ENCODE peak calls at places on chromosomes 1 and 21, in five cellular contexts. O, D, N, A and J are unnamed samples.

GRCh38 chr1:43853161-43853921 is 80.3 kb upstream of the ARTN start:
- DNase-seq in A (peak; percentile 87), O (peak; percentile 37), D (no peak), N (no peak), J (no peak)

GRCh38 chr1:94061513-94062443 is 59.2 kb downstream of the ABCA4 start:
- DNase-seq in O (peak; percentile 55), A (no peak), N (peak; percentile 97), D (no peak), J (peak; percentile 78)

GRCh38 chr1:6614019-6614952 is 755 bp downstream of the PHF13 start:
- DNase-seq in A (no peak), O (peak; percentile 91), N (no peak), D (no peak), J (peak; percentile 58)

GRCh38 chr1:8398677-8399076 is 80.8 kb downstream of the SLC45A1 start:
- DNase-seq in A (no peak), D (no peak), O (peak; percentile 19), N (no peak), J (no peak)

GRCh38 chr1:117093091-117093534 is 28.4 kb downstream of the TRIM45 start:
- DNase-seq in O (peak; percentile 83), A (no peak), D (peak; percentile 29), N (no peak), J (no peak)

GRCh38 chr1:50326026-50326425 is 97.2 kb downstream of the DMRTA2 start:
- DNase-seq in D (no peak), A (no peak), O (no peak), N (no peak), J (no peak)

GRCh38 chr1:110425611-110426152 is 18.2 kb upstream of the LAMTOR5 start:
- DNase-seq in A (no peak), O (no peak), N (no peak), D (no peak), J (no peak)

GRCh38 chr1:17419626-17420328 is 19.7 kb downstream of the RCC2 start:
- DNase-seq in O (peak; percentile 78), D (peak; percentile 67), N (no peak), A (no peak), J (peak; percentile 88)

GRCh38 chr21:34702341-34702807 is 33.6 kb downstream of the CLIC6 start:
- DNase-seq in O (no peak), A (no peak), D (no peak), N (no peak), J (no peak)

DNA sequence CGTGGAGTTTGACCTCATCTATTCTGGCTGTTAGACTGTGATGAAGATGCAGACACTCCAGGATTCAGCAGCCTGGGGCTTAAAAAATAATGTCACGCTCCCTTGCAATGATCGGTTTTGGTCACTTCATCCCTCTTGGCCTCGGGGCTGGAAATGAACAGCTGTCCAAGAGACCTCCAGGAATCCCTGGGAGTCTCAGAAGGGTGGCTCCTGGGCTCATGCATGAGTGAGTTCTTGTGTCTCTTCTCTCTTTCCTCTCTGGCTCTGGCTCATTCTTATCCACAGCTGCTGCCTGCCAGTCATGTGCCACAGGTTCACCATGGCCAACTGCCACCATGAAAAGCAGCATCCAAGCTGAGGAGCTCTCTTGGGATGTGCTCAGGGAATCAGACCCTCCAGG is 16.0 kb upstream of the PCP4 start:
- DNase-seq in A (no peak), N (no peak), D (no peak), O (no peak), J (no peak)
- TF ChIP-seq ATF2 in A (no peak), N (no peak), D (no peak), O (no peak), J (no peak)

GRCh38 chr21:16046625-16047340 is 317.0 kb downstream of the USP25 start:
- DNase-seq in N (no peak), A (no peak), D (no peak), O (no peak), J (no peak)
- TF ChIP-seq ATF2 in N (no peak), A (no peak), D (no peak), O (no peak), J (no peak)

GRCh38 chr1:197207081-197207480 is 60.6 kb upstream of the ASPM start:
- DNase-seq in O (no peak), D (no peak), A (no peak), N (no peak), J (no peak)
- TF ChIP-seq ATF2 in O (no peak), D (no peak), A (no peak), N (no peak), J (no peak)

DNA sequence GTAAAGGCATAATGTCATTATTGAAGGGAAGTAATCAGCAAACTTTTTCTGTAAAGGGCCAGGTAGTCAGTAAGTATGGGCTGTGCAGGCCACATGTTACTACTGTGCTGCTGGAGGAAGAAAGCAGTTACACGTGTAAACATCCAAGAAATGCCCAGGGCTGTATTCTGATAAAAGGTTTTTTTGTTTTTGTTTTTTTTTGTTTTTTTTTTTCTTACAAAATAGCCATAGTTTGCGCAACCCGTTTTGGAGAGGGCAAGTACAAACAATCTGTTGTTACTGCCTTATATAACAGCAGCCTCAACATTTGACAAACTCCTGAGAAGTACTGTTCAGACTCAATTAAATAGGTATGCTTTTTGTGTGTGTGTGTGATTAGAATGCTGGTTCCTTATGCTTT is 26.7 kb upstream of the MTMR11 start:
- DNase-seq in N (peak; percentile 5), O (no peak), A (no peak), D (no peak), J (no peak)
- TF ChIP-seq ATF2 in N (no peak), O (no peak), A (no peak), D (no peak), J (no peak)

DNA sequence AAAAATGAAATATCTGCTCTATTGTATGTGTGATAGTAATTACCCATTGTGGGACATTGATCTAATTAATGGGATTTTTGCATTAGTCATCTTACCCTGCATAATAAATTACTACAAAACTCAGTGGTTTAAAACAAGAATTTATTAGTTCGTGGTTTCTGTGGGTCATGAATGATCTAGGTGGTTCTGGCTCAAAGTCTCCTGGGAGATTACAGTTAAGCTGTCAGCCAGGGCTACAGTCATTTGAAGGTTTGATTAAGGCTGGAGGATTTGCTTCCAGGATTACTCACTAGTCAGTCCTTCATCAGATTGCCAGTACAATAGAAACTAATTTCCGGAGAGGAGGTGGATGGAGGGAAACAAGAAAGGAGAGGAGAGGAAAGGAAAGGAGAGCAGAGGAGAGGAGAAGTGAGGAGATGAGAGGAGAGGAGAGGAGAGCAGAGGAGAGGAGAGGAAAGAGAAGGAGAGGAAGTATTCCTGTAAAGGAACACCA is 60.4 kb upstream of the TNFSF4 start:
- DNase-seq in D (no peak), N (no peak), A (peak; percentile 16), O (no peak), J (no peak)
- TF ChIP-seq ATF2 in D (no peak), N (no peak), A (peak; percentile 31), O (no peak), J (no peak)